ENCODE peak calls at places on chromosome 14, in seven cellular contexts. H is activated CD8-positive, alpha-beta T cell treated with anti-CD3 and anti-CD28 coated beads, Interleukin-2, amount 10 ng/mL, durations not matched to agents 7 days and 5 days; A is fibroblast of mammary gland; Q is NCI-H2227 treated with DMSO at 0.1 percent for 48 hours; Y is ovary; U is T-helper 1 cell; T is hippocampal formation. N is an unnamed sample.

GRCh38 chr14:22883191-22883976 is at the start of gene REM2:
- DNase-seq in H (no peak), A (no peak), Q (peak), Y (no peak), U (no peak), T (no peak), N (no peak)

GRCh38 chr14:68249534-68250517 is 430.2 kb downstream of the RAD51B start:
- DNase-seq in H (no peak), A (peak), Q (no peak), Y (no peak), U (no peak), T (peak), N (no peak)

GRCh38 chr14:77290705-77291104 is 19.7 kb upstream of the NGB start:
- DNase-seq in H (no peak), A (no peak), Q (no peak), Y (no peak), U (no peak), T (no peak), N (no peak)

GRCh38 chr14:84785997-84786396 is 743.9 kb upstream of the FLRT2 start:
- DNase-seq in H (no peak), A (no peak), Q (no peak), Y (no peak), U (no peak), T (no peak), N (no peak)

GRCh38 chr14:54674342-54674741 is 107.4 kb downstream of the SAMD4A start:
- DNase-seq in H (no peak), A (no peak), Q (no peak), Y (no peak), U (no peak), T (no peak), N (no peak)

GRCh38 chr14:97411938-97412612 is 614.9 kb downstream of the VRK1 start:
- DNase-seq in H (no peak), A (no peak), Q (peak), Y (no peak), U (no peak), T (no peak), N (no peak)

GRCh38 chr14:21494902-21495762 is 16.0 kb downstream of the METTL3 start:
- DNase-seq in H (no peak), A (peak), Q (no peak), Y (no peak), U (no peak), T (no peak), N (no peak)

GRCh38 chr14:80955434-80955939 is at the start of gene TSHR:
- DNase-seq in H (no peak), A (no peak), Q (no peak), Y (no peak), U (no peak), T (no peak), N (no peak)

GRCh38 chr14:95407342-95407741 is 87.6 kb upstream of the CLMN start:
- DNase-seq in H (no peak), A (no peak), Q (no peak), Y (no peak), U (no peak), T (no peak), N (no peak)

GRCh38 chr14:78227466-78228077 is 57.4 kb downstream of the NRXN3 start:
- DNase-seq in H (no peak), A (peak), Q (no peak), Y (no peak), U (no peak), T (peak), N (no peak)

GRCh38 chr14:100140452-100141132 is 18.9 kb downstream of the DEGS2 start:
- DNase-seq in H (no peak), A (peak), Q (peak), Y (no peak), U (no peak), T (no peak), N (no peak)

GRCh38 chr14:34211732-34212131 is 250.3 kb downstream of the SPTSSA start:
- DNase-seq in H (no peak), A (peak), Q (no peak), Y (no peak), U (no peak), T (no peak), N (no peak)

GRCh38 chr14:33184587-33184986 is 245.9 kb downstream of the NPAS3 start:
- DNase-seq in H (no peak), A (peak), Q (no peak), Y (no peak), U (no peak), T (no peak), N (no peak)

GRCh38 chr14:52706286-52706685 is 714 bp upstream of the PSMC6 start:
- DNase-seq in H (peak), A (peak), Q (no peak), Y (no peak), U (peak), T (no peak), N (no peak)

GRCh38 chr14:60485600-60486251 is at the start of gene C14orf39:
- DNase-seq in H (peak), A (no peak), Q (peak), Y (no peak), U (no peak), T (no peak), N (no peak)

GRCh38 chr14:22297376-22297775 is 291.6 kb downstream of the DAD1 start:
- DNase-seq in H (no peak), A (no peak), Q (no peak), Y (no peak), U (no peak), T (no peak), N (no peak)

GRCh38 chr14:49882826-49883694 is 9.8 kb upstream of the ARF6 start:
- DNase-seq in H (no peak), A (peak), Q (no peak), Y (no peak), U (no peak), T (no peak), N (no peak)

GRCh38 chr14:46580941-46581671 is 70.5 kb downstream of the RPL10L start:
- DNase-seq in H (peak), A (peak), Q (peak), Y (no peak), U (no peak), T (peak), N (no peak)

N was measured in Panc1.